ENCODE peak calls at places on chromosomes 4 and X, in seven cellular contexts. U, B, A, V, Q, K and X are unnamed samples. For H3K4me1 and H3K27me3, the result is how much of the 10 kb centered on the place peaks cover.

GRCh38 chrX:105173071-105173470 is 47.4 kb downstream of the TEX13A start:
- ATAC-seq in U (no peak), B (no peak), A (no peak), V (no peak), Q (no peak), K (no peak), X (no peak)

GRCh38 chrX:112646651-112647050 is 33.1 kb downstream of the LHFPL1 start:
- ATAC-seq in U (no peak), B (peak), A (no peak), V (no peak), Q (no peak), K (no peak), X (no peak)

GRCh38 chr4:88697113-88697512 is 516 bp downstream of the NAP1L5 start:
- ATAC-seq in U (peak), B (peak), A (peak), V (no peak), Q (peak), K (no peak), X (peak)

GRCh38 chr4:153485860-153486259 is 19.7 kb downstream of the TMEM131L start:
- ATAC-seq in U (no peak), B (no peak), A (no peak), V (no peak), Q (no peak), K (no peak), X (no peak)

GRCh38 chr4:74244049-74244448 is 64.2 kb upstream of the EPGN start:
- ATAC-seq in U (no peak), B (no peak), A (no peak), V (peak), Q (no peak), K (no peak), X (no peak)

GRCh38 chrX:2703991-2704369 is 12.9 kb downstream of the CD99 start:
- ATAC-seq in U (peak), B (no peak), A (no peak), V (no peak), Q (peak), K (no peak), X (peak)

GRCh38 chr4:24657768-24658617 is 73.6 kb upstream of the DHX15 start:
- ATAC-seq in U (no peak), B (peak), A (no peak), V (peak), Q (peak), K (peak), X (no peak)

GRCh38 chrX:19670321-19670750 is 155.0 kb upstream of the MAP3K15 start:
- ATAC-seq in U (no peak), B (no peak), A (no peak), V (no peak), Q (no peak), K (no peak), X (peak)

GRCh38 chr4:89137695-89138094 is 26.4 kb downstream of the TIGD2 start:
- ATAC-seq in U (no peak), B (no peak), A (no peak), V (no peak), Q (no peak), K (no peak), X (no peak)

GRCh38 chr4:119037709-119038463 is 97.7 kb upstream of the MYOZ2 start:
- ATAC-seq in U (no peak), B (peak), A (no peak), V (no peak), Q (no peak), K (no peak), X (no peak)

GRCh38 chrX:42022158-42022557 is 98.8 kb upstream of the CASK start:
- ATAC-seq in U (no peak), B (no peak), A (no peak), V (no peak), Q (no peak), K (no peak), X (no peak)

GRCh38 chr4:76055005-76055404 is 19.1 kb upstream of the CXCL11 start:
- ATAC-seq in U (no peak), B (peak), A (no peak), V (no peak), Q (no peak), K (peak), X (no peak)
- H3K4me1 ChIP-seq in U (under half), B (under half), A (under half), V (under half), Q (under half), K (under half), X (under half)

GRCh38 chrX:153888344-153888743 is 2.4 kb upstream of the L1CAM start:
- ATAC-seq in U (no peak), B (peak), A (peak), V (no peak), Q (no peak), K (no peak), X (no peak)
- H3K27me3 ChIP-seq in U (under half), B (under half), A (under half), V (under half), Q (under half), K (under half), X (under half)

DNA sequence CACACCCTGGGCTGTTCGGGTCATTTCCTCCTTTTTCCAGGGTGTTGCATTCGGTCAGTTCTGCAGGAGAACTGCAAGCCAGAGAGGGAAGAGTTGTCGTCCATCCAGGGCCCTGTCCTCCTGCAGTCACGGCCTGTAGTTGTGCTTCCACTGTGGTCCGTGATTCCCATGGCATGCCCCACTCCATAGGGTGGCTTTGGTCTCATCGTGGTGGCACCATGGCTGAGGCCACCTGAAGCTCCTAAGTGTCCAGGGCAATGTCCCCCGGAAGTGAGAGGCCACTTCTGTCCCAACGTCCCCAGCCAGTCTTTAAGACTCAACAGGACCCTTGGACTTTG is 83.6 kb downstream of the HTRA3 start:
- ATAC-seq in U (no peak), B (no peak), A (no peak), V (no peak), Q (no peak), K (no peak), X (no peak)
- H3K4me1 ChIP-seq in U (under half), B (under half), A (under half), V (under half), Q (under half), K (under half), X (under half)

GRCh38 chrX:35340451-35340850 is 397.9 kb downstream of the FAM47B start:
- ATAC-seq in U (no peak), B (no peak), A (no peak), V (no peak), Q (no peak), K (no peak), X (no peak)

GRCh38 chrX:35339796-35340195 is 397.2 kb downstream of the FAM47B start:
- ATAC-seq in U (no peak), B (no peak), A (no peak), V (no peak), Q (no peak), K (no peak), X (no peak)
- H3K27me3 ChIP-seq in U (under half), B (under half), A (under half), V (under half), Q (under half), K (under half), X (under half)

DNA sequence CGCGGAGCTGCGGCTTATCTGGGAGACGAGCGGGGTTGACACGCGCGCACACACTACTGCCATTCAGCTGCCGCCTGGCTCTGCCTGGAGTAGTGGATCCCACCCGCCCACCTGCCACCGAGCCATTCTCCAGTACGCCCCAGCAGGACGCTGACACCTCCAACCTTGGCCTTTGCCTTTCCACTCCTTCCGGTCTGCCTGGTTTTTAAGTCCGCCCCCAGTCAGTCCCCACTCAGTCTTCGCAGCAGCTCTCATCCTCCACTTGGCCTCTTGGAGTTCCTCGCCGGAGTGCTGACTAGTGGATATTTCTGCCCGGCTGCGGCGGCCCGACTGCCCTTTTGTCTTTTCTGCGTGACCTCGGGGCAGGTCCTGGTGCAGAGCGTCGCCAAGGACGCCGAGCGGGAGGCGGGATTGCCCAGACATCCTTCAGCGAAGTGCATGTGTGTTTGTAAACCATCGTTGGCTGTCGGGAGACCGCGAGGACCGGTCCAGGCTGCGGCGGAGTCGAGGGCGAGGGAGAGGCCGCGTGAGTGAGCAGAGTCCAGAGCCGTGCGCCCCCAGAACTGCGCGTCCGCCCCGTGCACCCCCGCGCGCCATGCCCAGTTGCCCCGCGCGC is 1.1 kb downstream of the SLIT2 start:
- ATAC-seq in U (peak), B (no peak), A (no peak), V (no peak), Q (peak), K (peak), X (peak)
- H3K4me1 ChIP-seq in U (under half), B (under half), A (under half), V (under half), Q (under half), K (under half), X (under half)

GRCh38 chr4:189505380-189505779 is 435.3 kb upstream of the FRG1 start:
- ATAC-seq in U (no peak), B (no peak), A (no peak), V (no peak), Q (peak), K (no peak), X (no peak)

GRCh38 chr4:189506080-189506479 is 434.6 kb upstream of the FRG1 start:
- ATAC-seq in U (no peak), B (no peak), A (no peak), V (no peak), Q (no peak), K (no peak), X (no peak)

GRCh38 chr4:189500970-189501369 is 439.7 kb upstream of the FRG1 start:
- ATAC-seq in U (no peak), B (no peak), A (no peak), V (no peak), Q (no peak), K (no peak), X (no peak)

GRCh38 chr4:189507060-189507459 is 433.6 kb upstream of the FRG1 start:
- ATAC-seq in U (no peak), B (no peak), A (no peak), V (no peak), Q (no peak), K (no peak), X (no peak)

DNA sequence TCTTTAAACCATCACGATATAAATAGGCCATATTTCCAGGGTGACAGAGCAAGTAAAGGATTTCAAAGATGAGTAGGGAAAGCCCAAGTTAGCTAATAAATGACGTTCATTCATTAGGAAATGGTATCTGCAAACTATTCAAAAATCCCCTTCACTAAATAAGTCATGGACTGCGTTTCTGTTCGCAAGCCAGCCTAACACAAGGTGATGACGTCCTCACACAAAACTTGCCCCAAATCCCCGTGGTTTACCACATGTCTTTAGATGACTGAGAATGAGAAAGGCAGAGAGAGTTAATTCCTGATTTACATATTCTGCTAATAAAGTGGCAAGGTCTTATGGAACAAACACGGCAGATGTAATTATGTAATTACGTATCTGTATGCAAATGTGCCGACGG is 437.8 kb upstream of the FRG1 start:
- ATAC-seq in U (no peak), B (peak), A (no peak), V (peak), Q (no peak), K (no peak), X (no peak)
- H3K27me3 ChIP-seq in U (under half), B (under half), A (under half), V (under half), Q (under half), K (under half), X (under half)

DNA sequence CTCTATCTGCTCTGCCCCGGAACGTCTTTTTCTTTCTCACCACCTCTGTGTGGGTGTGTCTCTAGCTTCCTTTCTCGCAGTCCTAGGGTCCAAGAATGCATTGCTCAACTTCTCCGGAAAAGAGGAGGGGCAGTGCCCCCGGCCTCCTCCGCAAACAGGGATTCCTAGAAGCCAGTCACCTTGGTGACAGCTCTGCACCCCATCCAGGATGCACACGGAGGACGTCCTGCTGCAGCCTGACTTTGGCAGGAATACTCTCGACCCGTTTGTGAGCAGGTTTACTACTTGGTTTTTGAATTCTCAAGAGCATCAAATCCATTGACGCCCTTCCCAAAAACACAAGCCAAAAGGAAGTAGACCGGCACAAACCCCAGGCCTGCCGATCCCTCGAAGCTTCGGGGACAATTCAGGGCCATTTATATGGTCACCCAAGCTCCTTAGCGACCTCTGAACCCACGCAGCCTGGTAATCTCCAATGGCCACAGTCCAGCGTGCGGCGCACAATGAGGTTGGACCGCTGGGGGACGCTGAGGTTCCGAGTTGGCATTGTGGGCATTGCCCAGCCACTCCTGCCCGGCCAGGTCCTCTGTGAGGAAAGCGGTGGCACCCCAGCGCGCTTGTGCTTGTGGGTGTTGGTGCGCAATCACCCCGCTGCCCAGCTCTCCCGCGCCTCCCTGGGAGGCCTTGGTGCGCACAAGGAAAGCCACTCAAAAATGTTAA is 9.8 kb downstream of the NKX3-2 start:
- ATAC-seq in U (no peak), B (no peak), A (no peak), V (no peak), Q (no peak), K (no peak), X (no peak)
- H3K4me1 ChIP-seq in U (under half), B (under half), A (under half), V (under half), Q (under half), K (under half), X (under half)

GRCh38 chrX:110404376-110404775 is 45.7 kb downstream of the RTL9 start:
- ATAC-seq in U (no peak), B (no peak), A (no peak), V (no peak), Q (no peak), K (no peak), X (no peak)
- H3K27me3 ChIP-seq in U (under half), B (under half), A (under half), V (under half), Q (under half), K (under half), X (under half)